ENCODE peak calls at places on chromosome 16, in four cellular contexts. X, I, L and K are unnamed samples.

GRCh38 chr16:57994778-57995177 is 5.7 kb downstream of the ZNF319 start:
- DNase-seq in L (peak; percentile 29), X (peak; percentile 63), I (peak; percentile 70), K (peak; percentile 66)

GRCh38 chr16:56300901-56301351 is 109.6 kb downstream of the GNAO1 start:
- DNase-seq in I (no peak), L (no peak), X (no peak), K (no peak)

GRCh38 chr16:20084624-20085226 is 11.0 kb upstream of the GPR139 start:
- DNase-seq in X (no peak), L (no peak), I (no peak), K (no peak)

GRCh38 chr16:79639576-79640311 is 39.2 kb upstream of the MAF start:
- DNase-seq in L (no peak), I (no peak), X (peak; percentile 90), K (no peak)

GRCh38 chr16:19660432-19660831 is 57.6 kb downstream of the KNOP1 start:
- DNase-seq in I (no peak), L (no peak), X (no peak), K (no peak)

GRCh38 chr16:50247906-50248608 is 18.3 kb upstream of the ADCY7 start:
- DNase-seq in L (no peak), I (no peak), X (no peak), K (no peak)

GRCh38 chr16:53740476-53740875 is 36.5 kb downstream of the FTO start:
- DNase-seq in I (no peak), L (no peak), X (no peak), K (no peak)

GRCh38 chr16:68717684-68718083 is 19.4 kb upstream of the CDH1 start:
- DNase-seq in I (no peak), L (no peak), X (no peak), K (no peak)

GRCh38 chr16:63289834-63290460 is 1253.7 kb upstream of the CDH8 start:
- DNase-seq in I (peak; percentile 29), X (peak; percentile 52), L (peak; percentile 3), K (no peak)

GRCh38 chr16:81318711-81319110 is 3.9 kb downstream of the GAN start:
- DNase-seq in I (no peak), L (peak; percentile 2), X (no peak), K (no peak)